ENCODE peak calls at places on chromosomes 3 and 15, in ten cellular contexts. N is GM23248; H is ovary; X is AG04450; I is right cardiac atrium; M is lung; Y is heart right ventricle; C is naive thymus-derived CD4-positive, alpha-beta T cell; E is dorsolateral prefrontal cortex; Q is body of pancreas. G is an unnamed sample.

GRCh38 chr15:83379574-83379973 is 67.6 kb upstream of the SH3GL3 start:
- DNase-seq in N (peak; percentile 76), H (no peak), X (no peak), I (no peak), M (no peak), Y (no peak), C (no peak), E (no peak), Q (no peak), G (peak; percentile 39)

GRCh38 chr3:124811441-124811840 is 75.7 kb downstream of the ITGB5 start:
- DNase-seq in N (peak; percentile 85), H (no peak), X (no peak), I (peak; percentile 58), M (no peak), Y (no peak), C (no peak), E (no peak), Q (no peak), G (no peak)

GRCh38 chr3:62335196-62335595 is 38.2 kb downstream of the FEZF2 start:
- DNase-seq in N (no peak), H (no peak), X (no peak), I (no peak), M (no peak), Y (no peak), C (no peak), E (no peak), Q (no peak), G (no peak)

GRCh38 chr3:148588291-148588690 is 109.4 kb upstream of the AGTR1 start:
- DNase-seq in N (no peak), H (no peak), X (no peak), I (no peak), M (no peak), Y (no peak), C (no peak), E (no peak), Q (no peak), G (no peak)

GRCh38 chr3:58104712-58105111 is 96.5 kb downstream of the FLNB start:
- DNase-seq in N (no peak), H (no peak), X (no peak), I (no peak), M (no peak), Y (no peak), C (no peak), E (no peak), Q (no peak), G (no peak)

GRCh38 chr3:69998759-69999158 is 774 bp upstream of the SAMMSON start:
- DNase-seq in N (no peak), H (no peak), X (no peak), I (no peak), M (no peak), Y (no peak), C (no peak), E (no peak), Q (no peak), G (no peak)

GRCh38 chr3:65605876-65606432 is 432.8 kb downstream of the MAGI1 start:
- DNase-seq in N (peak; percentile 64), H (no peak), X (no peak), I (no peak), M (no peak), Y (no peak), C (no peak), E (no peak), Q (no peak), G (no peak)

GRCh38 chr3:130276203-130276803 is 69.2 kb upstream of the COL6A5 start:
- DNase-seq in N (peak; percentile 70), H (peak; percentile 15), X (peak; percentile 20), I (no peak), M (no peak), Y (no peak), C (peak; percentile 4), E (no peak), Q (peak; percentile 15), G (no peak)

GRCh38 chr3:175304437-175304836 is 445.3 kb downstream of the NAALADL2 start:
- DNase-seq in N (no peak), H (no peak), X (no peak), I (no peak), M (no peak), Y (no peak), C (no peak), E (no peak), Q (no peak), G (no peak)

GRCh38 chr3:123776383-123776782 is 107.7 kb downstream of the MYLK start:
- DNase-seq in N (no peak), H (no peak), X (no peak), I (no peak), M (no peak), Y (no peak), C (no peak), E (no peak), Q (no peak), G (no peak)

GRCh38 chr3:172707967-172708366 is 2.9 kb downstream of the NCEH1 start:
- DNase-seq in N (peak; percentile 61), H (no peak), X (peak; percentile 39), I (no peak), M (no peak), Y (no peak), C (no peak), E (no peak), Q (no peak), G (no peak)

GRCh38 chr3:67090472-67090871 is 92.4 kb downstream of the KBTBD8 start:
- DNase-seq in N (peak; percentile 64), H (no peak), X (no peak), I (no peak), M (no peak), Y (no peak), C (no peak), E (no peak), Q (no peak), G (no peak)

GRCh38 chr3:134009345-134010000 is 20.3 kb downstream of the SLCO2A1 start:
- DNase-seq in N (peak; percentile 66), H (no peak), X (no peak), I (no peak), M (no peak), Y (no peak), C (no peak), E (no peak), Q (no peak), G (no peak)

DNA sequence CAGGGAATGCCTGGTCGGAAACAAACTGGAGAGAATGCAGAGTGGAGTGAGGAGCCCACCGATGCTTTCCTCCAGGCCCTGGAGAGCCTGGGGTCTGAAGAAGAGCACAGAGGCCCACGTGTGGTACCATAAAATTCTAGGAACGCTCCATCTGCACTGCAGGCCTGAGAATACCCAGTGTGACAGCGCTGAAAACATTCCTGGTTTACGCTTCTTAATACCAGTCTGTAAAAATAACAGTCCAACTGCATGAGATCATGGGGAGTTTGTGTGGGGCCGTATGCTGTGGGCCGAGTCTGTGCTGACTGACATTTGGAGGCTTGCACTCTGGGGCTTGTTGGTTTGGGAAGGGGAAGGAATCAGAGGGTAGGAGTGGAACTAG is 270.8 kb upstream of the RGMA start:
- DNase-seq in N (no peak), H (no peak), X (no peak), I (no peak), M (no peak), Y (no peak), C (no peak), E (no peak), Q (no peak), G (no peak)
- H3K27me3 ChIP-seq in N (no peaks in the 10 kb centered on the region), H (no peaks in the 10 kb centered on the region), X (no peaks in the 10 kb centered on the region), I (no peaks in the 10 kb centered on the region), M (no peaks in the 10 kb centered on the region), Y (peaks cover 21% of the 10 kb centered on the region), C (no peaks in the 10 kb centered on the region), E (peaks cover 7% of the 10 kb centered on the region), Q (no peaks in the 10 kb centered on the region), G (peaks cover 17% of the 10 kb centered on the region)

DNA sequence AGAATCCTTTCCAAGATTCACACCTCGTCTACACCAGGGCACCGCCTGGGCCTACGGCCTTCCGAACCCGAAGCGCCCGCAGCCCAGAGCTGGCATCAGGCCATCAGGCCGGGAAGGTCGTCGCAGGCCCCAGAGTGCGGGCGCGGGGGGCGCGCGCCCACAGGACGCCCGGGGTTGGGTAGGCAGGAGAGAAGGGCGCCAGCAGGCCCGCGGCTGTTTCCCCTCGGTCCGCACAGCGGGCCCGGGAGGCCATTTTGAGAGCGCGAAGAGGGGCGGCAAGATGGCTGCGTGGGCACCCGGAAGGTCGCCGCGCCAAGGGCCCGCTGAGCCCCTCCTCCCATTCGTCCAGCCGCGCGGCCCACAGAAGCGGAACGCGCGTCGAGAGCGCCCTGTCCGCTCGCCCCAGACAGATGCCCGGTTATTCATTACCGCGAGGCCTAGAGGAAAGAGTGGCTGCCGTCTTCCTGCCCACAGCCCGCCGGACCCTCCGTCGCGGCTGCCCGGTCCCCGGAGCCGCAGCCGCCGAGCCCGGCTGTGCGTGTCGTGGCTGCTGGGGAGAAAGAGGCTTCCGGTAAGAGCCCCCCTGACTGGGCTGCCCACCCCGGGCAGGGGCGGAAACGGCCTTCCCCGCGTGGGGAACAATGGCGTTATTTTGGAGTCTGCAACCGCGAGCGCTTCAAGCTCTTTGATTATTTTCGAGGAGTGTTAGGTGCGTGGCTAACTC is 44.2 kb upstream of the POLG start:
- DNase-seq in N (no peak), H (no peak), X (no peak), I (peak; percentile 71), M (no peak), Y (no peak), C (peak; percentile 10), E (no peak), Q (no peak), G (no peak)
- H3K27me3 ChIP-seq in N (peaks cover 92% of the 10 kb centered on the region), H (peaks cover 3% of the 10 kb centered on the region), X (peaks cover 89% of the 10 kb centered on the region), I (no peaks in the 10 kb centered on the region), M (peaks cover 3% of the 10 kb centered on the region), Y (peaks cover 99% of the 10 kb centered on the region), C (peaks cover 6% of the 10 kb centered on the region), E (peaks cover 7% of the 10 kb centered on the region), Q (no peaks in the 10 kb centered on the region), G (peaks cover 89% of the 10 kb centered on the region)

GRCh38 chr3:177418787-177419186 is 221.5 kb upstream of the TBL1XR1 start:
- DNase-seq in N (no peak), H (no peak), X (no peak), I (no peak), M (no peak), Y (no peak), C (no peak), E (no peak), Q (no peak), G (no peak)
- H3K27me3 ChIP-seq in N (no peaks in the 10 kb centered on the region), H (no peaks in the 10 kb centered on the region), X (no peaks in the 10 kb centered on the region), I (no peaks in the 10 kb centered on the region), M (no peaks in the 10 kb centered on the region), Y (no peaks in the 10 kb centered on the region), C (no peaks in the 10 kb centered on the region), E (no peaks in the 10 kb centered on the region), Q (no peaks in the 10 kb centered on the region), G (no peaks in the 10 kb centered on the region)

GRCh38 chr15:70127288-70127746 is 29.6 kb upstream of the TLE3 start:
- DNase-seq in N (no peak), H (no peak), X (no peak), I (peak; percentile 71), M (no peak), Y (peak; percentile 52), C (no peak), E (peak; percentile 52), Q (peak; percentile 42), G (no peak)

GRCh38 chr15:70128757-70129140 is 31.0 kb upstream of the TLE3 start:
- DNase-seq in N (no peak), H (no peak), X (no peak), I (no peak), M (no peak), Y (no peak), C (no peak), E (no peak), Q (no peak), G (no peak)

GRCh38 chr15:70125605-70126004 is 27.9 kb upstream of the TLE3 start:
- DNase-seq in N (no peak), H (no peak), X (no peak), I (no peak), M (no peak), Y (no peak), C (no peak), E (no peak), Q (no peak), G (no peak)

GRCh38 chr15:70127797-70128756 is 30.4 kb upstream of the TLE3 start:
- DNase-seq in N (no peak), H (no peak), X (no peak), I (no peak), M (no peak), Y (no peak), C (no peak), E (no peak), Q (no peak), G (no peak)

GRCh38 chr15:70126382-70126781 is 28.7 kb upstream of the TLE3 start:
- DNase-seq in N (no peak), H (no peak), X (no peak), I (no peak), M (no peak), Y (no peak), C (no peak), E (no peak), Q (no peak), G (no peak)
- H3K27me3 ChIP-seq in N (peaks cover 17% of the 10 kb centered on the region), H (no peaks in the 10 kb centered on the region), X (peaks cover 47% of the 10 kb centered on the region), I (no peaks in the 10 kb centered on the region), M (no peaks in the 10 kb centered on the region), Y (peaks cover 5% of the 10 kb centered on the region), C (no peaks in the 10 kb centered on the region), E (peaks cover 6% of the 10 kb centered on the region), Q (no peaks in the 10 kb centered on the region), G (no peaks in the 10 kb centered on the region)